ENCODE peak calls at places on chromosomes 5 and 9, in ten cellular contexts. One of them, this sample, is unnamed.

GRCh38 chr9:16704096-16704488 is 166.4 kb downstream of the BNC2 start:
- DNase-seq in hepatocyte: no peak
- DNase-seq in RPMI7951: no peak
- DNase-seq in fibroblast of the aortic adventitia: no peak
- DNase-seq in CD4-positive, alpha-beta T cell: no peak
- DNase-seq in CD8-positive, alpha-beta T cell: no peak
- DNase-seq in B cell: no peak
- DNase-seq in M059J: peak; percentile 52
- DNase-seq in EL: no peak
- DNase-seq in heart left ventricle: no peak
- DNase-seq in this sample: no peak

GRCh38 chr9:97543568-97543967 is 42.1 kb downstream of the TMOD1 start:
- DNase-seq in M059J: no peak
- DNase-seq in B cell: no peak
- DNase-seq in CD8-positive, alpha-beta T cell: no peak
- DNase-seq in hepatocyte: no peak
- DNase-seq in RPMI7951: no peak
- DNase-seq in CD4-positive, alpha-beta T cell: no peak
- DNase-seq in EL: no peak
- DNase-seq in fibroblast of the aortic adventitia: no peak
- DNase-seq in heart left ventricle: no peak
- DNase-seq in this sample: no peak

GRCh38 chr5:177509361-177509951 is at the start of gene DOK3:
- DNase-seq in EL: no peak
- DNase-seq in heart left ventricle: no peak
- DNase-seq in fibroblast of the aortic adventitia: no peak
- DNase-seq in RPMI7951: no peak
- DNase-seq in hepatocyte: no peak
- DNase-seq in B cell: peak; percentile 65
- DNase-seq in CD4-positive, alpha-beta T cell: no peak
- DNase-seq in CD8-positive, alpha-beta T cell: no peak
- DNase-seq in M059J: no peak
- DNase-seq in this sample: no peak

GRCh38 chr5:94884294-94884693 is 265.8 kb downstream of the SLF1 start:
- DNase-seq in M059J: no peak
- DNase-seq in CD4-positive, alpha-beta T cell: no peak
- DNase-seq in EL: no peak
- DNase-seq in RPMI7951: no peak
- DNase-seq in heart left ventricle: no peak
- DNase-seq in hepatocyte: no peak
- DNase-seq in fibroblast of the aortic adventitia: peak; percentile 3
- DNase-seq in CD8-positive, alpha-beta T cell: no peak
- DNase-seq in B cell: no peak
- DNase-seq in this sample: no peak

GRCh38 chr5:132095077-132095744 is 21.6 kb downstream of the CSF2 start:
- DNase-seq in CD8-positive, alpha-beta T cell: no peak
- DNase-seq in M059J: no peak
- DNase-seq in heart left ventricle: no peak
- DNase-seq in EL: peak; percentile 24
- DNase-seq in hepatocyte: no peak
- DNase-seq in RPMI7951: peak; percentile 63
- DNase-seq in B cell: no peak
- DNase-seq in fibroblast of the aortic adventitia: no peak
- DNase-seq in CD4-positive, alpha-beta T cell: no peak
- DNase-seq in this sample: no peak

GRCh38 chr9:68760674-68761003 is 55.6 kb downstream of the PIP5K1B start:
- DNase-seq in CD4-positive, alpha-beta T cell: no peak
- DNase-seq in RPMI7951: no peak
- DNase-seq in fibroblast of the aortic adventitia: no peak
- DNase-seq in CD8-positive, alpha-beta T cell: no peak
- DNase-seq in M059J: no peak
- DNase-seq in EL: no peak
- DNase-seq in B cell: no peak
- DNase-seq in heart left ventricle: no peak
- DNase-seq in hepatocyte: no peak
- DNase-seq in this sample: no peak

GRCh38 chr9:78029601-78030552 is 1.7 kb downstream of the GNAQ start:
- DNase-seq in heart left ventricle: no peak
- DNase-seq in RPMI7951: peak; percentile 32
- DNase-seq in EL: peak; percentile 49
- DNase-seq in B cell: peak; percentile 28
- DNase-seq in hepatocyte: peak; percentile 17
- DNase-seq in CD4-positive, alpha-beta T cell: no peak
- DNase-seq in fibroblast of the aortic adventitia: peak; percentile 64
- DNase-seq in M059J: peak; percentile 58
- DNase-seq in CD8-positive, alpha-beta T cell: no peak
- DNase-seq in this sample: no peak

GRCh38 chr5:9269024-9269423 is 276.9 kb downstream of the SEMA5A start:
- DNase-seq in heart left ventricle: no peak
- DNase-seq in B cell: no peak
- DNase-seq in M059J: peak; percentile 80
- DNase-seq in hepatocyte: no peak
- DNase-seq in CD4-positive, alpha-beta T cell: no peak
- DNase-seq in fibroblast of the aortic adventitia: no peak
- DNase-seq in CD8-positive, alpha-beta T cell: no peak
- DNase-seq in EL: peak; percentile 52
- DNase-seq in RPMI7951: peak; percentile 47
- DNase-seq in this sample: no peak

GRCh38 chr9:2620876-2621677 is 510 bp upstream of the VLDLR start:
- DNase-seq in RPMI7951: peak; percentile 70
- DNase-seq in heart left ventricle: peak; percentile 76
- DNase-seq in EL: peak; percentile 89
- DNase-seq in fibroblast of the aortic adventitia: peak; percentile 84
- DNase-seq in CD8-positive, alpha-beta T cell: peak; percentile 9
- DNase-seq in M059J: peak; percentile 80
- DNase-seq in hepatocyte: peak; percentile 84
- DNase-seq in B cell: no peak
- DNase-seq in CD4-positive, alpha-beta T cell: peak; percentile 3
- DNase-seq in this sample: peak; percentile 74

GRCh38 chr5:145429170-145429569 is 406.0 kb downstream of the PRELID2 start:
- DNase-seq in B cell: no peak
- DNase-seq in EL: no peak
- DNase-seq in M059J: no peak
- DNase-seq in heart left ventricle: no peak
- DNase-seq in fibroblast of the aortic adventitia: no peak
- DNase-seq in RPMI7951: no peak
- DNase-seq in hepatocyte: no peak
- DNase-seq in CD8-positive, alpha-beta T cell: no peak
- DNase-seq in CD4-positive, alpha-beta T cell: no peak
- DNase-seq in this sample: no peak

GRCh38 chr5:1801061-1801953 is at the start of gene NDUFS6:
- DNase-seq in B cell: peak; percentile 83
- DNase-seq in heart left ventricle: peak; percentile 84
- DNase-seq in CD4-positive, alpha-beta T cell: peak; percentile 81
- DNase-seq in EL: peak; percentile 64
- DNase-seq in M059J: peak; percentile 65
- DNase-seq in fibroblast of the aortic adventitia: peak; percentile 65
- DNase-seq in CD8-positive, alpha-beta T cell: peak; percentile 83
- DNase-seq in RPMI7951: peak; percentile 58
- DNase-seq in hepatocyte: peak; percentile 85
- DNase-seq in this sample: peak; percentile 73

GRCh38 chr9:125495137-125496119 is 211.6 kb downstream of the MAPKAP1 start:
- DNase-seq in CD4-positive, alpha-beta T cell: no peak
- DNase-seq in heart left ventricle: no peak
- DNase-seq in CD8-positive, alpha-beta T cell: no peak
- DNase-seq in M059J: peak; percentile 94
- DNase-seq in hepatocyte: no peak
- DNase-seq in fibroblast of the aortic adventitia: no peak
- DNase-seq in B cell: no peak
- DNase-seq in RPMI7951: peak; percentile 65
- DNase-seq in EL: peak; percentile 77
- DNase-seq in this sample: no peak

GRCh38 chr5:34531736-34532135 is 124.4 kb upstream of the RAI14 start:
- DNase-seq in EL: no peak
- DNase-seq in CD8-positive, alpha-beta T cell: no peak
- DNase-seq in hepatocyte: no peak
- DNase-seq in fibroblast of the aortic adventitia: peak; percentile 86
- DNase-seq in M059J: peak; percentile 39
- DNase-seq in CD4-positive, alpha-beta T cell: no peak
- DNase-seq in heart left ventricle: no peak
- DNase-seq in B cell: no peak
- DNase-seq in RPMI7951: no peak
- DNase-seq in this sample: no peak

GRCh38 chr5:81213070-81213469 is 20.1 kb upstream of the CKMT2 start:
- DNase-seq in EL: no peak
- DNase-seq in heart left ventricle: no peak
- DNase-seq in M059J: no peak
- DNase-seq in hepatocyte: no peak
- DNase-seq in B cell: no peak
- DNase-seq in RPMI7951: no peak
- DNase-seq in CD8-positive, alpha-beta T cell: no peak
- DNase-seq in fibroblast of the aortic adventitia: no peak
- DNase-seq in CD4-positive, alpha-beta T cell: no peak
- DNase-seq in this sample: no peak

This sample was measured in occipital lobe.